ENCODE peak calls at places on chromosomes 3 and 15, in nine cellular contexts. One of them, this sample, is unnamed.
A peak's percentile ranks its signal among the peaks of the same experiment; 100 is the strongest.

GRCh38 chr3:197554196-197554561 is 1.6 kb downstream of the BDH1 start:
- DNase-seq in neural progenitor cell: no peak
- DNase-seq in GM23248: no peak
- DNase-seq in MM.1S: peak; percentile 10
- DNase-seq in PC-3: no peak
- DNase-seq in HCT116: no peak
- DNase-seq in GM23338: no peak
- DNase-seq in OCI-LY7: peak; percentile 25
- DNase-seq in SK-N-SH: no peak
- DNase-seq in this sample: no peak

GRCh38 chr15:57592836-57593420 is 1.2 kb downstream of the MYZAP start:
- DNase-seq in neural progenitor cell: no peak
- DNase-seq in GM23248: no peak
- DNase-seq in MM.1S: no peak
- DNase-seq in PC-3: no peak
- DNase-seq in HCT116: no peak
- DNase-seq in GM23338: no peak
- DNase-seq in OCI-LY7: no peak
- DNase-seq in SK-N-SH: no peak
- DNase-seq in this sample: no peak

GRCh38 chr3:50370594-50370993 is 11.3 kb upstream of the TMEM115 start:
- DNase-seq in neural progenitor cell: peak; percentile 62
- DNase-seq in GM23248: peak; percentile 42
- DNase-seq in MM.1S: no peak
- DNase-seq in PC-3: peak; percentile 55
- DNase-seq in HCT116: no peak
- DNase-seq in GM23338: peak; percentile 56
- DNase-seq in OCI-LY7: peak; percentile 26
- DNase-seq in SK-N-SH: peak; percentile 78
- DNase-seq in this sample: peak; percentile 54

GRCh38 chr15:88701561-88702095 is 62.8 kb downstream of the ISG20 start:
- DNase-seq in neural progenitor cell: peak; percentile 53
- DNase-seq in GM23248: no peak
- DNase-seq in MM.1S: peak; percentile 45
- DNase-seq in PC-3: peak; percentile 47
- DNase-seq in HCT116: peak; percentile 15
- DNase-seq in GM23338: peak; percentile 69
- DNase-seq in OCI-LY7: peak; percentile 60
- DNase-seq in SK-N-SH: no peak
- DNase-seq in this sample: peak; percentile 33

GRCh38 chr3:66038384-66038725 is 363 bp downstream of the MAGI1 start:
- DNase-seq in neural progenitor cell: no peak
- DNase-seq in GM23248: peak; percentile 86
- DNase-seq in MM.1S: no peak
- DNase-seq in PC-3: no peak
- DNase-seq in HCT116: no peak
- DNase-seq in GM23338: no peak
- DNase-seq in OCI-LY7: no peak
- DNase-seq in SK-N-SH: no peak
- DNase-seq in this sample: peak; percentile 87

GRCh38 chr3:37141676-37142075 is 32.7 kb downstream of the LRRFIP2 start:
- DNase-seq in neural progenitor cell: no peak
- DNase-seq in GM23248: no peak
- DNase-seq in MM.1S: no peak
- DNase-seq in PC-3: no peak
- DNase-seq in HCT116: no peak
- DNase-seq in GM23338: no peak
- DNase-seq in OCI-LY7: no peak
- DNase-seq in SK-N-SH: no peak
- DNase-seq in this sample: no peak

GRCh38 chr15:47817825-47818681 is 100.7 kb downstream of the SEMA6D start:
- DNase-seq in neural progenitor cell: peak; percentile 13
- DNase-seq in GM23248: no peak
- DNase-seq in MM.1S: no peak
- DNase-seq in PC-3: no peak
- DNase-seq in HCT116: no peak
- DNase-seq in GM23338: peak; percentile 46
- DNase-seq in OCI-LY7: no peak
- DNase-seq in SK-N-SH: peak; percentile 47
- DNase-seq in this sample: no peak

GRCh38 chr3:116179091-116179490 is 266.2 kb downstream of the LSAMP start:
- DNase-seq in neural progenitor cell: no peak
- DNase-seq in GM23248: peak; percentile 71
- DNase-seq in MM.1S: no peak
- DNase-seq in PC-3: no peak
- DNase-seq in HCT116: no peak
- DNase-seq in GM23338: no peak
- DNase-seq in OCI-LY7: peak; percentile 46
- DNase-seq in SK-N-SH: no peak
- DNase-seq in this sample: no peak

GRCh38 chr15:94412979-94413741 is 181.8 kb downstream of the MCTP2 start:
- DNase-seq in neural progenitor cell: peak; percentile 62
- DNase-seq in GM23248: peak; percentile 49
- DNase-seq in MM.1S: no peak
- DNase-seq in PC-3: peak; percentile 35
- DNase-seq in HCT116: peak; percentile 6
- DNase-seq in GM23338: peak; percentile 67
- DNase-seq in OCI-LY7: peak; percentile 51
- DNase-seq in SK-N-SH: no peak
- DNase-seq in this sample: peak; percentile 48

GRCh38 chr15:24857777-24858176 is 97.0 kb upstream of the SNRPN start:
- DNase-seq in neural progenitor cell: peak; percentile 41
- DNase-seq in GM23248: no peak
- DNase-seq in MM.1S: no peak
- DNase-seq in PC-3: peak; percentile 11
- DNase-seq in HCT116: no peak
- DNase-seq in GM23338: peak; percentile 60
- DNase-seq in OCI-LY7: no peak
- DNase-seq in SK-N-SH: no peak
- DNase-seq in this sample: peak; percentile 42

GRCh38 chr15:49876401-49877038 is 242.5 kb downstream of the ATP8B4 start:
- DNase-seq in neural progenitor cell: peak; percentile 45
- DNase-seq in GM23248: peak; percentile 10
- DNase-seq in MM.1S: peak; percentile 10
- DNase-seq in PC-3: peak; percentile 42
- DNase-seq in HCT116: peak; percentile 12
- DNase-seq in GM23338: peak; percentile 86
- DNase-seq in OCI-LY7: no peak
- DNase-seq in SK-N-SH: no peak
- DNase-seq in this sample: peak; percentile 24

GRCh38 chr3:129526121-129526900 is 2.1 kb upstream of the RHO start:
- DNase-seq in neural progenitor cell: peak; percentile 51
- DNase-seq in GM23248: peak; percentile 11
- DNase-seq in MM.1S: peak; percentile 18
- DNase-seq in PC-3: no peak
- DNase-seq in HCT116: no peak
- DNase-seq in GM23338: no peak
- DNase-seq in OCI-LY7: peak; percentile 80
- DNase-seq in SK-N-SH: no peak
- DNase-seq in this sample: no peak

DNA sequence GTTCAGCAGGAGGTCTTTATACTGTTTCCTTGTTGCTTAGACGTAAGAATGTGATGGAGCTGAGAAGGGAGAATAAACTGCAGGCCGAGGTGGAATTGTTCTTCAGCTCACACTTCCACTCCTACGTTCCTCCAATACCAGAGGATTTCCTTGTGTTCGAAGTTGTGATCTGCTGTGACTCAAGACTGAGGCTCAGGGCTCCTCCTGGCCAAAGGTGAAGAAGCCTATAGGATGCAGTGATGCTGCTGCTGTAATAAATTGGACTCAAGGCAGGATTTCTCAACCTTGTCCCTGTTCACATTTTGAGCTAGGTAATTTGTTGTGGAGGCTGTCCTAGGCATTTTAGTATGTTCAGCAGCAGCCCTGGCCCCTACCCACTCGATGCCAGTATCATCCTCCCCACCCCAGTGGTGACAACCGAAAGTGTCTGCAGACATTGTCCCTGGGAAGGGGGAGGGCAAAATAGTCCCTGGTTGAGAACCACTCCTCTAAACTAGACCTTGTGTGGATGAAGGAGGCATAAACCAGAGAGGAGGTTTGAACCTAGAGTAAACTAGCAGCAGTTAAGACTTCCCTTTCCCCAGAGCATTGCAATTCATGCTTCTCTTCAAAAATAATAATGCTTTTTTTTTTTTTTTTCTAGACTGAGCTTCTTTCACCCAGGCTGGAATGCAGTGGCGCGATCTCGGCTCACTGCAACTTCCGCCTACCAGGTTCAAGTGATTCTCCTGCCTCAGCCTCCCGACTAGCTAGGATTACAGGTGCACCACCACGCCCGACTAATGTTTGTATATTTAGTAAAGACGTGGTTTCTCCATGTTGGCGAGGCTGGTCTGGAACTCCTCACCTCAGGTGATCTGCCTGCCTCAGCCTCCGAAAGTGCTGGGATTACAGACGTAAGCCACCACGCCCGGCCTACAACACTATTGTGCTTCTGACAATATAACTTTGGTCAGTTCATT is 11.1 kb downstream of the RAP2B start:
- DNase-seq in neural progenitor cell: no peak
- DNase-seq in GM23248: no peak
- DNase-seq in MM.1S: no peak
- DNase-seq in PC-3: peak; percentile 14
- DNase-seq in HCT116: no peak
- DNase-seq in GM23338: no peak
- DNase-seq in OCI-LY7: no peak
- DNase-seq in SK-N-SH: no peak
- DNase-seq in this sample: peak; percentile 29
- H3K4me2 ChIP-seq in neural progenitor cell: no peak overlapping the region
- H3K4me2 ChIP-seq in GM23248: peak overlapping the region; percentile 25
- H3K4me2 ChIP-seq in MM.1S: no peak overlapping the region
- H3K4me2 ChIP-seq in PC-3: no peak overlapping the region
- H3K4me2 ChIP-seq in HCT116: peak overlapping the region; percentile 35
- H3K4me2 ChIP-seq in GM23338: no peak overlapping the region
- H3K4me2 ChIP-seq in OCI-LY7: no peak overlapping the region
- H3K4me2 ChIP-seq in SK-N-SH: no peak overlapping the region
- H3K4me2 ChIP-seq in this sample: no peak overlapping the region

DNA sequence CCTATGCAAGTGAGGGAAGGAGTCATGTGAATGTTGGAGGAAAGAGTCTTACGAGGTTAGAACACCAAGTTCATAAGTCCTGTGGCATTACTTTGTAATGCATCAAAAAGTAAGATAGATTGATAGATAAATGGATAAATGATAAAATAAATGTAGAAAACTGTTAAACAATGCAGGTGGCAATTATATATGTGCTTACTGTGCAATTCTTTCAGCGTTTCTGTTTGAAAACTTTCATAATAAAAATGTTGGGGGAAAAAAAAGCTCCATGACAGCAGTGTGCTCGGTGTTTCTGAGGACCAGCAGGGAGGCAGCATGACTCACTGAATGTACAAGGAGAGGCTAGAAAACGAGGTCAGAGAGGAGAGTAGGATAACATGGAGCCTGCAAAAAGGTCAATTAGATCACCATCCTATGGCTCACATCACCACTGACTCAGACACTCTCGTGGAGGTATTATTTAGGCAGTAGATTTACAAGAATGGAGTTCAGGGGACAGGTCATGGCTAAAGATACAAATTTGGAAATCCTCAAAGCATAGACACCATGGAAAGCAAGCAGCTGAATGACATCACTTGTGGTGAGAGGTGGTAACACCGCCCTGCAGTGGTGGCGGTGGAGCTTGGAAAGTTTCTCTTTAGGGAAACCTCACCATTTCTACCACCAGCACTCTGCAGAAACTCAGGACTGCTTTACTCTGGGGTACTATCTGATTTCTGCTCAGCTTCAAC is 219.8 kb downstream of the CTNNB1 start:
- DNase-seq in neural progenitor cell: peak; percentile 4
- DNase-seq in GM23248: peak; percentile 72
- DNase-seq in MM.1S: no peak
- DNase-seq in PC-3: peak; percentile 67
- DNase-seq in HCT116: peak; percentile 27
- DNase-seq in GM23338: peak; percentile 38
- DNase-seq in OCI-LY7: no peak
- DNase-seq in SK-N-SH: no peak
- DNase-seq in this sample: no peak
- TF ChIP-seq EZH2phosphoT487 in neural progenitor cell: no peak
- TF ChIP-seq EZH2phosphoT487 in GM23248: no peak
- TF ChIP-seq EZH2phosphoT487 in MM.1S: no peak
- TF ChIP-seq EZH2phosphoT487 in PC-3: no peak
- TF ChIP-seq EZH2phosphoT487 in HCT116: no peak
- TF ChIP-seq EZH2phosphoT487 in GM23338: no peak
- TF ChIP-seq EZH2phosphoT487 in OCI-LY7: no peak
- TF ChIP-seq EZH2phosphoT487 in SK-N-SH: no peak
- TF ChIP-seq EZH2phosphoT487 in this sample: no peak

DNA sequence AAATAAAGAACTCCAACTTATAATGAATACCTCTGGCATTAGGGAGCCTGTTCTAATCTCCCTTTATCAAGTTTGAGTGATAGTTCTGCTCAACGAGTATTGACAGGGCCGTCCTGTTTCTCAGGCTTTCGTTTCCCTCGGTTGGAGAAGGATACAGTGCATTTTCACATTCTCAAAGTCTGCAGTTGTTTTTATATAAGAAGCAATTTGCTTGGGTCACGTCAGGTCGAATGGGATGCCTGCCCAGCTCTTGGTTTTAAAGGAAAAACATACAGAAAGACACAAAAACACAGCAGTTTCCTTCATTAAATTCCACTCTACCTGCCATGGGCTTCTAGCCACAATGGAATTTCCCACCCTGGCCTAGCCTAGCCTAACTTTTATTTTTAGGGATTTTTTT is 366.3 kb downstream of the TIGIT start:
- DNase-seq in neural progenitor cell: peak; percentile 29
- DNase-seq in GM23248: peak; percentile 48
- DNase-seq in MM.1S: no peak
- DNase-seq in PC-3: no peak
- DNase-seq in HCT116: no peak
- DNase-seq in GM23338: no peak
- DNase-seq in OCI-LY7: no peak
- DNase-seq in SK-N-SH: no peak
- DNase-seq in this sample: peak; percentile 11
- H3K4me2 ChIP-seq in neural progenitor cell: peak overlapping the region; percentile 25
- H3K4me2 ChIP-seq in GM23248: peak overlapping the region; percentile 88
- H3K4me2 ChIP-seq in MM.1S: no peak overlapping the region
- H3K4me2 ChIP-seq in PC-3: no peak overlapping the region
- H3K4me2 ChIP-seq in HCT116: no peak overlapping the region
- H3K4me2 ChIP-seq in GM23338: no peak overlapping the region
- H3K4me2 ChIP-seq in OCI-LY7: no peak overlapping the region
- H3K4me2 ChIP-seq in SK-N-SH: peak overlapping the region; percentile 42
- H3K4me2 ChIP-seq in this sample: peak overlapping the region; percentile 65

DNA sequence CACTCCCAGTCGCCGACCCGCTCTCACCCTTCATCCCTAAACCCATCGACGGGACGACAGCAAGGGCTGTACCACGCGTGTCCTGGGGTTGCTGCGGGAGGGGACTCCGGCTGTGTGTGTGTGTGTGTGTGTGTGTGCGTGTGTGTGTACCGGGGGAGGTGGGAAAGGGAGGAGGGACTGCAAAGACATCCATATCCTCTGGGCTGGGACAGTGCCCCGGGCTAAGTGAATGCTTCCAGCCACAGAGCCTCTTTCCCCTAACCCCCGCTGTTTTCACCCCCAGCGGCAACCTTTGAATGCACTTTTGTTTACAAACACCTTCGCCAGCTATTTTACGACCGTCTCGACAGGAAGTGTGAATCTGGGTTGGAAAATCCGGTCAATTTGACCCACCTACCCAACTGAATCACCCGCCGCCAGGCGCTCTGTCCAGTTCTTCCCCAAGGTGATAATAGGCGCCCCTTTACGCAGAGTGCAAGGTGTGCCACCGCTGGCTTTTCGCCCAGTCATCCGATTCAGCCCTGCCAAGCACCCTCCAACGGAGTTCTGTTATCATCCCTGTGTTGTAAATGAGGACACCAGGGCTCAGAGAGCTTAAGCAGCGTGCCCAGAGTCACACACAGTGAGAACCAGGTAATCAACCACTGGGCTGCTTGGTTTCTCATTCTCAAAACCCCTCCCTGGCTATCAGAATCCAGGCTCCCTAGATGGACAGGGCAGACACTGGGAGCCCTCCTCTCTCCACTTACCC is 719 bp upstream of the AMOTL2 start:
- DNase-seq in neural progenitor cell: peak; percentile 75
- DNase-seq in GM23248: no peak
- DNase-seq in MM.1S: no peak
- DNase-seq in PC-3: peak; percentile 78
- DNase-seq in HCT116: no peak
- DNase-seq in GM23338: peak; percentile 92
- DNase-seq in OCI-LY7: no peak
- DNase-seq in SK-N-SH: no peak
- DNase-seq in this sample: peak; percentile 72
- TF ChIP-seq EZH2phosphoT487 in neural progenitor cell: no peak
- TF ChIP-seq EZH2phosphoT487 in GM23248: no peak
- TF ChIP-seq EZH2phosphoT487 in MM.1S: no peak
- TF ChIP-seq EZH2phosphoT487 in PC-3: no peak
- TF ChIP-seq EZH2phosphoT487 in HCT116: no peak
- TF ChIP-seq EZH2phosphoT487 in GM23338: no peak
- TF ChIP-seq EZH2phosphoT487 in OCI-LY7: no peak
- TF ChIP-seq EZH2phosphoT487 in SK-N-SH: no peak
- TF ChIP-seq EZH2phosphoT487 in this sample: no peak